ENCODE peak calls at places on chromosomes 7 and 10, in nine cellular contexts. One of them, this sample, is unnamed.

GRCh38 chr10:86798636-86799035 is 42.2 kb downstream of the BMPR1A start:
- DNase-seq in GM23338: no peak
- DNase-seq in brain microvascular endothelial cell: no peak
- DNase-seq in breast epithelium: no peak
- DNase-seq in mesothelial cell of epicardium: no peak
- DNase-seq in AG04450: no peak
- DNase-seq in epithelial cell of esophagus: no peak
- DNase-seq in GM10248: peak; percentile 28
- DNase-seq in sigmoid colon: no peak
- DNase-seq in this sample: no peak

GRCh38 chr10:77756319-77757232 is 119.0 kb upstream of the KCNMA1 start:
- DNase-seq in sigmoid colon: no peak
- DNase-seq in GM23338: peak; percentile 95
- DNase-seq in GM10248: peak; percentile 45
- DNase-seq in AG04450: peak; percentile 43
- DNase-seq in mesothelial cell of epicardium: peak; percentile 37
- DNase-seq in brain microvascular endothelial cell: peak; percentile 83
- DNase-seq in breast epithelium: no peak
- DNase-seq in epithelial cell of esophagus: peak; percentile 73
- DNase-seq in this sample: no peak

GRCh38 chr7:20114463-20114862 is 102.7 kb downstream of the MACC1 start:
- DNase-seq in GM23338: peak; percentile 43
- DNase-seq in breast epithelium: no peak
- DNase-seq in AG04450: no peak
- DNase-seq in GM10248: peak; percentile 41
- DNase-seq in mesothelial cell of epicardium: no peak
- DNase-seq in brain microvascular endothelial cell: peak; percentile 10
- DNase-seq in epithelial cell of esophagus: peak; percentile 4
- DNase-seq in sigmoid colon: no peak
- DNase-seq in this sample: no peak

GRCh38 chr7:30914611-30915601 is 3.3 kb downstream of the AQP1 start:
- DNase-seq in breast epithelium: no peak
- DNase-seq in epithelial cell of esophagus: no peak
- DNase-seq in GM23338: no peak
- DNase-seq in brain microvascular endothelial cell: peak; percentile 39
- DNase-seq in GM10248: no peak
- DNase-seq in sigmoid colon: no peak
- DNase-seq in mesothelial cell of epicardium: no peak
- DNase-seq in AG04450: no peak
- DNase-seq in this sample: no peak

GRCh38 chr7:106289848-106290247 is 5.1 kb upstream of the NAMPT start:
- DNase-seq in brain microvascular endothelial cell: no peak
- DNase-seq in breast epithelium: no peak
- DNase-seq in GM10248: no peak
- DNase-seq in epithelial cell of esophagus: peak; percentile 50
- DNase-seq in AG04450: no peak
- DNase-seq in sigmoid colon: no peak
- DNase-seq in mesothelial cell of epicardium: no peak
- DNase-seq in GM23338: no peak
- DNase-seq in this sample: no peak

GRCh38 chr7:80307251-80307856 is 172.7 kb downstream of the GNAI1 start:
- DNase-seq in GM10248: no peak
- DNase-seq in GM23338: no peak
- DNase-seq in sigmoid colon: no peak
- DNase-seq in brain microvascular endothelial cell: peak; percentile 78
- DNase-seq in AG04450: no peak
- DNase-seq in mesothelial cell of epicardium: no peak
- DNase-seq in epithelial cell of esophagus: peak; percentile 77
- DNase-seq in breast epithelium: no peak
- DNase-seq in this sample: no peak

GRCh38 chr10:78319841-78320240 is 286.2 kb downstream of the RPS24 start:
- DNase-seq in sigmoid colon: no peak
- DNase-seq in mesothelial cell of epicardium: no peak
- DNase-seq in brain microvascular endothelial cell: no peak
- DNase-seq in GM10248: no peak
- DNase-seq in epithelial cell of esophagus: no peak
- DNase-seq in GM23338: no peak
- DNase-seq in AG04450: no peak
- DNase-seq in breast epithelium: no peak
- DNase-seq in this sample: no peak

GRCh38 chr10:59432207-59432900 is 70.0 kb upstream of the FAM13C start:
- DNase-seq in breast epithelium: no peak
- DNase-seq in GM10248: no peak
- DNase-seq in brain microvascular endothelial cell: peak; percentile 21
- DNase-seq in sigmoid colon: no peak
- DNase-seq in GM23338: no peak
- DNase-seq in epithelial cell of esophagus: peak; percentile 94
- DNase-seq in mesothelial cell of epicardium: no peak
- DNase-seq in AG04450: no peak
- DNase-seq in this sample: no peak

GRCh38 chr7:75624134-75624832 is 114.5 kb downstream of the HIP1 start:
- DNase-seq in sigmoid colon: peak; percentile 78
- DNase-seq in mesothelial cell of epicardium: no peak
- DNase-seq in GM10248: no peak
- DNase-seq in brain microvascular endothelial cell: no peak
- DNase-seq in epithelial cell of esophagus: peak; percentile 27
- DNase-seq in breast epithelium: no peak
- DNase-seq in AG04450: peak; percentile 26
- DNase-seq in GM23338: no peak
- DNase-seq in this sample: no peak

GRCh38 chr7:129311429-129311828 is 86.6 kb downstream of the AHCYL2 start:
- DNase-seq in epithelial cell of esophagus: no peak
- DNase-seq in GM10248: no peak
- DNase-seq in AG04450: no peak
- DNase-seq in breast epithelium: no peak
- DNase-seq in mesothelial cell of epicardium: no peak
- DNase-seq in sigmoid colon: no peak
- DNase-seq in brain microvascular endothelial cell: no peak
- DNase-seq in GM23338: no peak
- DNase-seq in this sample: no peak

GRCh38 chr7:23072916-23073315 is 32.7 kb upstream of the KLHL7 start:
- DNase-seq in breast epithelium: no peak
- DNase-seq in sigmoid colon: no peak
- DNase-seq in GM23338: peak; percentile 63
- DNase-seq in GM10248: no peak
- DNase-seq in AG04450: no peak
- DNase-seq in epithelial cell of esophagus: no peak
- DNase-seq in brain microvascular endothelial cell: no peak
- DNase-seq in mesothelial cell of epicardium: no peak
- DNase-seq in this sample: no peak

GRCh38 chr10:64067009-64067606 is 545.9 kb downstream of the REEP3 start:
- DNase-seq in epithelial cell of esophagus: no peak
- DNase-seq in GM23338: no peak
- DNase-seq in GM10248: no peak
- DNase-seq in AG04450: no peak
- DNase-seq in breast epithelium: no peak
- DNase-seq in sigmoid colon: no peak
- DNase-seq in mesothelial cell of epicardium: no peak
- DNase-seq in brain microvascular endothelial cell: no peak
- DNase-seq in this sample: no peak

GRCh38 chr10:95976295-95977229 is 66.8 kb upstream of the CCNJ start:
- DNase-seq in AG04450: no peak
- DNase-seq in GM10248: peak; percentile 15
- DNase-seq in sigmoid colon: no peak
- DNase-seq in mesothelial cell of epicardium: no peak
- DNase-seq in brain microvascular endothelial cell: no peak
- DNase-seq in epithelial cell of esophagus: no peak
- DNase-seq in breast epithelium: no peak
- DNase-seq in GM23338: no peak
- DNase-seq in this sample: no peak

GRCh38 chr7:129774359-129774758 is 162.8 kb downstream of the NRF1 start:
- DNase-seq in AG04450: no peak
- DNase-seq in GM23338: peak; percentile 60
- DNase-seq in mesothelial cell of epicardium: no peak
- DNase-seq in sigmoid colon: no peak
- DNase-seq in breast epithelium: no peak
- DNase-seq in GM10248: no peak
- DNase-seq in brain microvascular endothelial cell: no peak
- DNase-seq in epithelial cell of esophagus: no peak
- DNase-seq in this sample: no peak

GRCh38 chr10:84428711-84429110 is 100.3 kb downstream of the CCSER2 start:
- DNase-seq in breast epithelium: no peak
- DNase-seq in mesothelial cell of epicardium: no peak
- DNase-seq in GM23338: no peak
- DNase-seq in AG04450: no peak
- DNase-seq in GM10248: no peak
- DNase-seq in sigmoid colon: no peak
- DNase-seq in epithelial cell of esophagus: no peak
- DNase-seq in brain microvascular endothelial cell: no peak
- DNase-seq in this sample: no peak

GRCh38 chr10:15433850-15434537 is 62.9 kb upstream of the FAM171A1 start:
- DNase-seq in AG04450: peak; percentile 36
- DNase-seq in breast epithelium: no peak
- DNase-seq in GM23338: peak; percentile 81
- DNase-seq in brain microvascular endothelial cell: peak; percentile 45
- DNase-seq in sigmoid colon: no peak
- DNase-seq in mesothelial cell of epicardium: no peak
- DNase-seq in GM10248: peak; percentile 59
- DNase-seq in epithelial cell of esophagus: peak; percentile 60
- DNase-seq in this sample: no peak

GRCh38 chr7:73742753-73743641 is 4.4 kb upstream of the ABHD11 start:
- DNase-seq in AG04450: no peak
- DNase-seq in mesothelial cell of epicardium: peak; percentile 56
- DNase-seq in epithelial cell of esophagus: peak; percentile 16
- DNase-seq in GM10248: peak; percentile 31
- DNase-seq in breast epithelium: peak; percentile 96
- DNase-seq in brain microvascular endothelial cell: no peak
- DNase-seq in GM23338: peak; percentile 98
- DNase-seq in sigmoid colon: peak; percentile 69
- DNase-seq in this sample: no peak

GRCh38 chr7:74345970-74346369 is 56.8 kb downstream of the CLIP2 start:
- DNase-seq in brain microvascular endothelial cell: no peak
- DNase-seq in sigmoid colon: no peak
- DNase-seq in GM23338: no peak
- DNase-seq in AG04450: no peak
- DNase-seq in epithelial cell of esophagus: no peak
- DNase-seq in mesothelial cell of epicardium: no peak
- DNase-seq in breast epithelium: no peak
- DNase-seq in GM10248: no peak
- DNase-seq in this sample: no peak

GRCh38 chr7:94472608-94473007 is 37.0 kb upstream of the CASD1 start:
- DNase-seq in AG04450: no peak
- DNase-seq in GM23338: no peak
- DNase-seq in breast epithelium: no peak
- DNase-seq in brain microvascular endothelial cell: no peak
- DNase-seq in epithelial cell of esophagus: no peak
- DNase-seq in GM10248: no peak
- DNase-seq in sigmoid colon: no peak
- DNase-seq in mesothelial cell of epicardium: no peak
- DNase-seq in this sample: no peak

GRCh38 chr7:110718514-110719205 is 372.3 kb upstream of the LRRN3 start:
- DNase-seq in epithelial cell of esophagus: no peak
- DNase-seq in GM10248: no peak
- DNase-seq in mesothelial cell of epicardium: no peak
- DNase-seq in sigmoid colon: no peak
- DNase-seq in GM23338: peak; percentile 85
- DNase-seq in AG04450: no peak
- DNase-seq in breast epithelium: no peak
- DNase-seq in brain microvascular endothelial cell: no peak
- DNase-seq in this sample: no peak

DNA sequence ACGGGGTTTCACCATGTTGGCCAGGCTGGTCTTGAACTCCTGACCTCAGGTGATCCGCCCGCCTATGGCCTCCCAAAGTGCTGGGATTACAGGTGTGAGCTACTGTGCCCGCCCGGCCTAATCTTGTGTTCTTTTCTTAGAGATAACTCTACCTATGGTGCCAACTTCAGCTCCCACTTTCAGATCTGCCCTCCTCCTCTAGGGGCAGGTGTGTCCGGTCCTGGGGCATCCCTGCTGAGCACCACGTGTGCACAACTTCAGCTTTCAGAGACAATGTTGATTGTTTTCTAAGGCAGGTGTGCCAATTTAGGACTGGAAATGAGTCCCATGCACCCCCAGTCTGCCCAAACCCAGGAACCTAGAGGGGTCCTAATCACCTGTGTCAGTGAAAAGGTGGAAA is 18.5 kb upstream of the FXYD4 start:
- DNase-seq in GM23338: no peak
- DNase-seq in AG04450: no peak
- DNase-seq in brain microvascular endothelial cell: no peak
- DNase-seq in breast epithelium: no peak
- DNase-seq in GM10248: peak; percentile 2
- DNase-seq in epithelial cell of esophagus: no peak
- DNase-seq in sigmoid colon: no peak
- DNase-seq in mesothelial cell of epicardium: no peak
- DNase-seq in this sample: no peak
- TF ChIP-seq CTCF in GM23338: no peak
- TF ChIP-seq CTCF in AG04450: no peak
- TF ChIP-seq CTCF in brain microvascular endothelial cell: no peak
- TF ChIP-seq CTCF in breast epithelium: no peak
- TF ChIP-seq CTCF in GM10248: no peak
- TF ChIP-seq CTCF in epithelial cell of esophagus: no peak
- TF ChIP-seq CTCF in sigmoid colon: no peak
- TF ChIP-seq CTCF in mesothelial cell of epicardium: no peak
- TF ChIP-seq CTCF in this sample: no peak

DNA sequence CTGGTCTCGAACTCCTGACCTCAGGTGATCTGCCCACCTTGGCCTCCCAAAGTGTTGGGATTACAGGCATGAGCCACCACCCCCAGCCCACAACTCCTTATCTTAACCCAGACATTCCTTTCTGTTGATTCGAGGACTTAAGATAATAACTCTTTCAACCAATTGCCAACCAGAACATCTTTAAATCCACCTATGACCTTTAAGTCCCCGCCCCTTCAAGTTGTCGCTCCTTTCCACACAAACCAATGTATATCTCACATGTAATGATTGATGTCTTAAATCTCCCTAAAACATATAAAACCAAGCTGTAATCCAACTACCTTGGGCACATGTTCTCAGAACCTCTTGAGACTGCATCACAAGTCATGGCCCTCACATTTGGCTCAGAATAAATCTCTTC is 7.8 kb upstream of the ANKRD2 start:
- DNase-seq in GM10248: no peak
- DNase-seq in mesothelial cell of epicardium: no peak
- DNase-seq in epithelial cell of esophagus: no peak
- DNase-seq in brain microvascular endothelial cell: peak; percentile 30
- DNase-seq in sigmoid colon: no peak
- DNase-seq in GM23338: no peak
- DNase-seq in breast epithelium: no peak
- DNase-seq in AG04450: no peak
- DNase-seq in this sample: peak; percentile 4
- TF ChIP-seq CTCF in GM10248: no peak
- TF ChIP-seq CTCF in mesothelial cell of epicardium: no peak
- TF ChIP-seq CTCF in epithelial cell of esophagus: no peak
- TF ChIP-seq CTCF in brain microvascular endothelial cell: no peak
- TF ChIP-seq CTCF in sigmoid colon: no peak
- TF ChIP-seq CTCF in GM23338: no peak
- TF ChIP-seq CTCF in breast epithelium: no peak
- TF ChIP-seq CTCF in AG04450: no peak
- TF ChIP-seq CTCF in this sample: no peak

GRCh38 chr7:6553460-6554044 is 2.3 kb upstream of the GRID2IP start:
- DNase-seq in AG04450: no peak
- DNase-seq in brain microvascular endothelial cell: no peak
- DNase-seq in mesothelial cell of epicardium: no peak
- DNase-seq in epithelial cell of esophagus: no peak
- DNase-seq in breast epithelium: no peak
- DNase-seq in GM10248: no peak
- DNase-seq in GM23338: peak; percentile 49
- DNase-seq in sigmoid colon: no peak
- DNase-seq in this sample: no peak
- TF ChIP-seq CTCF in AG04450: peak; percentile 3
- TF ChIP-seq CTCF in brain microvascular endothelial cell: peak; percentile 36
- TF ChIP-seq CTCF in mesothelial cell of epicardium: no peak
- TF ChIP-seq CTCF in epithelial cell of esophagus: no peak
- TF ChIP-seq CTCF in breast epithelium: no peak
- TF ChIP-seq CTCF in GM10248: no peak
- TF ChIP-seq CTCF in GM23338: no peak
- TF ChIP-seq CTCF in sigmoid colon: no peak
- TF ChIP-seq CTCF in this sample: peak; percentile 34

GRCh38 chr10:46098379-46098778 is 52.3 kb upstream of the MSMB start:
- DNase-seq in mesothelial cell of epicardium: no peak
- DNase-seq in epithelial cell of esophagus: no peak
- DNase-seq in breast epithelium: no peak
- DNase-seq in brain microvascular endothelial cell: no peak
- DNase-seq in AG04450: no peak
- DNase-seq in sigmoid colon: no peak
- DNase-seq in GM10248: no peak
- DNase-seq in GM23338: peak; percentile 48
- DNase-seq in this sample: no peak
- TF ChIP-seq CTCF in mesothelial cell of epicardium: no peak
- TF ChIP-seq CTCF in epithelial cell of esophagus: no peak
- TF ChIP-seq CTCF in breast epithelium: no peak
- TF ChIP-seq CTCF in brain microvascular endothelial cell: no peak
- TF ChIP-seq CTCF in AG04450: no peak
- TF ChIP-seq CTCF in sigmoid colon: no peak
- TF ChIP-seq CTCF in GM10248: no peak
- TF ChIP-seq CTCF in GM23338: peak; percentile 65
- TF ChIP-seq CTCF in this sample: no peak

This sample was measured in chondrocyte.